ENCODE peak calls at places on chromosomes 5 and 9, in seven cellular contexts. L is mesenchymal stem cell, Q is IMR-90, I is H9, J is mesendoderm, F is trophoblast cell, M is H1. T is an unnamed sample.

GRCh38 chr9:127722055-127722454 is 6.2 kb downstream of the TTC16 start:
- DNase-seq in L (no peak), Q (no peak), I (no peak), J (no peak), F (no peak), M (no peak), T (no peak)

GRCh38 chr9:88980732-88981336 is 10.4 kb upstream of the S1PR3 start:
- DNase-seq in L (no peak), Q (peak), I (no peak), J (no peak), F (no peak), M (no peak), T (no peak)

GRCh38 chr9:972512-973294 is 3.8 kb upstream of the DMRT3 start:
- DNase-seq in L (no peak), Q (no peak), I (peak), J (no peak), F (no peak), M (no peak), T (no peak)

GRCh38 chr5:776862-777711 is 7.4 kb downstream of the ZDHHC11B start:
- DNase-seq in L (no peak), Q (no peak), I (peak), J (no peak), F (peak), M (no peak), T (no peak)

GRCh38 chr5:171953860-171954701 is 52.4 kb downstream of the FBXW11 start:
- DNase-seq in L (peak), Q (peak), I (no peak), J (peak), F (peak), M (no peak), T (no peak)

GRCh38 chr5:34005211-34005610 is 2.6 kb downstream of the AMACR start:
- DNase-seq in L (no peak), Q (peak), I (no peak), J (no peak), F (no peak), M (no peak), T (no peak)

GRCh38 chr5:164336906-164337305 is 831.5 kb downstream of the MAT2B start:
- DNase-seq in L (peak), Q (peak), I (no peak), J (no peak), F (no peak), M (no peak), T (no peak)

GRCh38 chr5:33781286-33781685 is 110.5 kb downstream of the ADAMTS12 start:
- DNase-seq in L (peak), Q (peak), I (no peak), J (peak), F (peak), M (no peak), T (peak)

GRCh38 chr5:122776143-122776542 is 1.3 kb downstream of the SNX2 start:
- DNase-seq in L (no peak), Q (no peak), I (no peak), J (no peak), F (no peak), M (no peak), T (no peak)

GRCh38 chr9:69168709-69169217 is 5.3 kb upstream of the TJP2 start:
- DNase-seq in L (peak), Q (peak), I (peak), J (peak), F (peak), M (no peak), T (no peak)

GRCh38 chr5:1037671-1038416 is 29.2 kb downstream of the NKD2 start:
- DNase-seq in L (no peak), Q (no peak), I (no peak), J (no peak), F (no peak), M (no peak), T (no peak)

GRCh38 chr5:120405291-120405864 is 58.7 kb upstream of the PRR16 start:
- DNase-seq in L (peak), Q (peak), I (no peak), J (no peak), F (peak), M (no peak), T (no peak)

GRCh38 chr9:127177221-127177620 is 54.8 kb upstream of the ANGPTL2 start:
- DNase-seq in L (no peak), Q (no peak), I (peak), J (no peak), F (no peak), M (no peak), T (no peak)

GRCh38 chr5:143241892-143242291 is 161.6 kb downstream of the NR3C1 start:
- DNase-seq in L (peak), Q (peak), I (no peak), J (no peak), F (no peak), M (no peak), T (no peak)

GRCh38 chr9:87065981-87066380 is 118.7 kb upstream of the GAS1 start:
- DNase-seq in L (no peak), Q (no peak), I (no peak), J (no peak), F (no peak), M (no peak), T (no peak)

GRCh38 chr9:137171149-137172063 is at the start of gene TMEM210:
- DNase-seq in L (no peak), Q (no peak), I (no peak), J (no peak), F (no peak), M (no peak), T (no peak)

GRCh38 chr9:5947912-5948311 is 57.2 kb downstream of the MLANA start:
- DNase-seq in L (no peak), Q (no peak), I (no peak), J (peak), F (no peak), M (no peak), T (no peak)

GRCh38 chr5:169650701-169651331 is 13.7 kb downstream of the DOCK2 start:
- DNase-seq in L (peak), Q (peak), I (no peak), J (no peak), F (peak), M (no peak), T (no peak)

GRCh38 chr9:135508211-135508820 is 7.8 kb downstream of the MRPS2 start:
- DNase-seq in L (no peak), Q (no peak), I (peak), J (no peak), F (no peak), M (no peak), T (no peak)

GRCh38 chr9:16202913-16203734 is 650.3 kb downstream of the CCDC171 start:
- DNase-seq in L (peak), Q (peak), I (no peak), J (peak), F (peak), M (no peak), T (no peak)

GRCh38 chr5:109529987-109530386 is 120.2 kb upstream of the PJA2 start:
- DNase-seq in L (no peak), Q (no peak), I (no peak), J (no peak), F (no peak), M (no peak), T (no peak)

GRCh38 chr9:87109851-87110250 is 162.5 kb upstream of the GAS1 start:
- DNase-seq in L (no peak), Q (peak), I (no peak), J (no peak), F (no peak), M (no peak), T (no peak)

GRCh38 chr5:150317048-150318003 is 14.6 kb upstream of the ARSI start:
- DNase-seq in L (peak), Q (peak), I (peak), J (peak), F (peak), M (no peak), T (no peak)

GRCh38 chr9:91126761-91127420 is 234.8 kb downstream of the AUH start:
- DNase-seq in L (peak), Q (peak), I (no peak), J (no peak), F (peak), M (no peak), T (no peak)

GRCh38 chr5:175798626-175799025 is 72.8 kb upstream of the CPLX2 start:
- DNase-seq in L (no peak), Q (no peak), I (no peak), J (no peak), F (no peak), M (no peak), T (no peak)

GRCh38 chr9:91421987-91422765 is 1.5 kb downstream of the NFIL3 start:
- DNase-seq in L (peak), Q (peak), I (no peak), J (peak), F (peak), M (no peak), T (peak)

GRCh38 chr5:122119205-122119604 is 10.1 kb upstream of the ZNF474 start:
- DNase-seq in L (no peak), Q (no peak), I (no peak), J (no peak), F (no peak), M (no peak), T (no peak)

GRCh38 chr9:133763272-133764183 is 25.4 kb upstream of the SARDH start:
- DNase-seq in L (peak), Q (peak), I (peak), J (no peak), F (no peak), M (no peak), T (no peak)

GRCh38 chr5:173925449-173926071 is 37.4 kb downstream of the CPEB4 start:
- DNase-seq in L (peak), Q (peak), I (no peak), J (peak), F (peak), M (no peak), T (no peak)

GRCh38 chr9:121636411-121636865 is 15.0 kb upstream of the DAB2IP start:
- DNase-seq in L (peak), Q (peak), I (no peak), J (no peak), F (no peak), M (no peak), T (no peak)

GRCh38 chr5:32794086-32794485 is 83.0 kb downstream of the NPR3 start:
- DNase-seq in L (peak), Q (peak), I (peak), J (peak), F (no peak), M (no peak), T (no peak)

GRCh38 chr9:35350827-35351549 is 138.9 kb upstream of the RUSC2 start:
- DNase-seq in L (peak), Q (peak), I (no peak), J (no peak), F (no peak), M (no peak), T (no peak)

GRCh38 chr5:9820696-9821449 is 190.7 kb upstream of the TAS2R1 start:
- DNase-seq in L (no peak), Q (peak), I (no peak), J (no peak), F (no peak), M (no peak), T (no peak)

GRCh38 chr9:116320180-116320799 is 166.7 kb downstream of the PAPPA start:
- DNase-seq in L (no peak), Q (no peak), I (no peak), J (peak), F (no peak), M (no peak), T (no peak)

GRCh38 chr5:69492391-69493234 is at the start of gene OCLN:
- DNase-seq in L (peak), Q (no peak), I (peak), J (peak), F (peak), M (peak), T (peak)

GRCh38 chr5:51347704-51348103 is 35.5 kb upstream of the ISL1 start:
- DNase-seq in L (peak), Q (no peak), I (no peak), J (peak), F (no peak), M (no peak), T (no peak)

GRCh38 chr5:930853-931252 is 38.2 kb downstream of the TRIP13 start:
- DNase-seq in L (no peak), Q (no peak), I (no peak), J (no peak), F (no peak), M (no peak), T (no peak)

GRCh38 chr9:105216440-105217178 is 27.8 kb upstream of the SLC44A1 start:
- DNase-seq in L (no peak), Q (no peak), I (no peak), J (no peak), F (peak), M (no peak), T (no peak)

GRCh38 chr9:105223544-105224140 is 20.8 kb upstream of the SLC44A1 start:
- DNase-seq in L (no peak), Q (no peak), I (no peak), J (no peak), F (no peak), M (no peak), T (no peak)

GRCh38 chr9:105219291-105219805 is 25.1 kb upstream of the SLC44A1 start:
- DNase-seq in L (no peak), Q (no peak), I (no peak), J (no peak), F (no peak), M (no peak), T (no peak)
- H3K23ac ChIP-seq in L (no peak), Q (no peak), I (no peak), J (no peak), F (no peak), M (no peak), T (no peak)

GRCh38 chr9:100686420-100686819 is 108.5 kb downstream of the CAVIN4 start:
- DNase-seq in L (no peak), Q (no peak), I (no peak), J (no peak), F (no peak), M (no peak), T (no peak)
- H3K23ac ChIP-seq in L (no peak), Q (no peak), I (no peak), J (no peak), F (no peak), M (no peak), T (no peak)

DNA sequence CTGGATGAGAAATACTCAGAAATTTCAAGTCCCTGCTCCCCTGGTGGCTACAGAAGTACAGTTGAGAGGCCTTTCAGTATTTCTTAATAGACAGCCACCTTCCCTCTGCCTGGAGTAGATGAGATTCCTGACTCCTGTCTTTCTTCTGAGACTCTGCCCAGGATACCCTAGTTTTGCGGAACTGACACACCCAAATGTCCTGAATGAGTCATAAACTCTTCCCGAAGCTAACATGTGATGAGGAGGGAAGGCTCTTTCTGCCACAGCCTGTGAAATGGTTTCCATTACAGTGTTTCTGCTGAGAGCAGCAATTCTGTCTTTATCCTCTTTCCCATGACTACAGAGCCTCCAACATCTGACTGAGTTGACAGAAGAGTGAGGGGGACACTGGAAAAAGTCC is 52.7 kb upstream of the TNC start:
- DNase-seq in L (peak), Q (peak), I (peak), J (peak), F (no peak), M (no peak), T (no peak)
- H3K23ac ChIP-seq in L (no peak), Q (peak), I (no peak), J (no peak), F (no peak), M (no peak), T (no peak)

DNA sequence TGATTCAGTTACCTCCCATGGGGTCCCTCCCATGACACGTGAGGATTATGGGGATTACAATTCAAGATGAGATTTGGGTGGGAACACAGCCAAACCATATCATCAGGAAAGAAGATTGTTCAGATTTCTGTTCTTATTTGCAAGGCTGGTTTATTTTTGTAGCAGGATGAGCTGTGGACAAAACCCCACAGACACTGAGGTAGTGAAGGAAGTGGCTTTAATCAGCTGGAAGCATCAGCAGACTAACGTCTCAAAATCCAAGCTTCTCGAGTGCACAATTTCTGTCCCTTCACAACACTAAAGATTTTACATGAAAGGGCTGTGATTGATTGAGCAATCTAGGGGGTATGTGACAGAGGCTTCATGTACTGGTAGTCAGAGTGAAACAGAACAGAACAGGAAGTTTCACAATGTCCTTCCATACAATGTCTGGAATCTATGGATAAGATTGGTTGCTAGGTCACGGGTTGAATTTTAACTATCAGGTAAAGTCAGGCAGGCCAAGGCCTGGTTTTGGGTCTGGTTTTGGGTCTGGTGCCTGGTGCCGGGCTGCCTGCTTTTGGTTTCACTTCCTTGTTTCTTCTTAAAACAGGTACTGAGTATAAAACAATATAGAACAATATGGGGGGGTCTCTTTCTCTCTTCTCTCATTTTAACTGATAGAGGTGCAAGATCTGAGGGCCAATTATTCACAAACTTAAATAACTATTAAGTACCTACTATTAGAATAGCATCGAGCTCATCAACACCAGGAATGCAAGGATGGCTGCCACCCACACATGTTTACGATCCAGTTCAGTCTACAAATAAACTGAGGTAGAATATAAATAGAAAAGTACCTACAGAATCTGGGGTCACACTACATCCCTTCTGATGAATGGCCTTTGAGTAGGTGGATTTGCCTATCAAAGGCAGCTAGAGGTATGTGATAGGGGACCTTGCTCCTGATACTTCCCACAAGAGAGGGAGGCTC is 91.5 kb upstream of the ZNF366 start:
- DNase-seq in L (peak), Q (peak), I (no peak), J (peak), F (peak), M (no peak), T (no peak)
- H3K23ac ChIP-seq in L (no peak), Q (peak), I (no peak), J (no peak), F (no peak), M (no peak), T (no peak)

T was measured in neuronal stem cell.